ENCODE peak calls at places on chromosomes 1 and 21, in five cellular contexts. Z, H, F, P and S are unnamed samples.

GRCh38 chr1:39213511-39214002 is 9.1 kb downstream of the MACF1 start:
- DNase-seq in Z (no peak), H (no peak), F (no peak), P (peak), S (no peak)

GRCh38 chr21:26753822-26754221 is 91.4 kb downstream of the ADAMTS1 start:
- DNase-seq in Z (no peak), H (no peak), F (no peak), P (no peak), S (no peak)

GRCh38 chr1:27556435-27556780 is 47.5 kb downstream of the AHDC1 start:
- DNase-seq in Z (no peak), H (no peak), F (no peak), P (no peak), S (no peak)

GRCh38 chr1:53572061-53572801 is 113.0 kb downstream of the DMRTB1 start:
- DNase-seq in Z (no peak), H (peak), F (no peak), P (peak), S (no peak)

GRCh38 chr21:29673096-29673610 is 266.6 kb downstream of the GRIK1 start:
- DNase-seq in Z (no peak), H (no peak), F (no peak), P (no peak), S (no peak)

GRCh38 chr1:54866801-54867716 is 19.9 kb downstream of the DHCR24 start:
- DNase-seq in Z (no peak), H (peak), F (no peak), P (no peak), S (no peak)

GRCh38 chr1:60874703-60875102 is 207.7 kb upstream of the NFIA start:
- DNase-seq in Z (no peak), H (no peak), F (no peak), P (peak), S (no peak)

GRCh38 chr1:160284220-160284781 is 632 bp downstream of the PEX19 start:
- DNase-seq in Z (peak), H (peak), F (peak), P (peak), S (no peak)

GRCh38 chr1:74396942-74397341 is 115.5 kb downstream of the LRRC53 start:
- DNase-seq in Z (peak), H (no peak), F (no peak), P (no peak), S (peak)

GRCh38 chr21:35401476-35401875 is 352.4 kb upstream of the RUNX1 start:
- DNase-seq in Z (no peak), H (no peak), F (no peak), P (peak), S (no peak)

GRCh38 chr1:177925006-177925405 is 44.9 kb downstream of the SEC16B start:
- DNase-seq in Z (no peak), H (no peak), F (no peak), P (no peak), S (no peak)

GRCh38 chr1:76274302-76274701 is 199.8 kb downstream of the ST6GALNAC3 start:
- DNase-seq in Z (no peak), H (no peak), F (no peak), P (no peak), S (no peak)

GRCh38 chr1:232853994-232854532 is 48.8 kb downstream of the MAP10 start:
- DNase-seq in Z (no peak), H (no peak), F (no peak), P (no peak), S (no peak)

GRCh38 chr1:959730-960039 is 629 bp upstream of the NOC2L start:
- DNase-seq in Z (no peak), H (no peak), F (no peak), P (no peak), S (no peak)

GRCh38 chr1:7584643-7585042 is 186.5 kb upstream of the VAMP3 start:
- DNase-seq in Z (no peak), H (no peak), F (no peak), P (no peak), S (no peak)

GRCh38 chr1:167121375-167122120 is 27.7 kb downstream of the STYXL2 start:
- DNase-seq in Z (no peak), H (peak), F (no peak), P (no peak), S (no peak)

GRCh38 chr1:231234506-231234905 is 6.5 kb upstream of the GNPAT start:
- DNase-seq in Z (no peak), H (no peak), F (no peak), P (no peak), S (no peak)

GRCh38 chr1:241525026-241525425 is 5.5 kb upstream of the FH start:
- DNase-seq in Z (no peak), H (no peak), F (no peak), P (no peak), S (no peak)

GRCh38 chr1:102434421-102434820 is 437.7 kb upstream of the OLFM3 start:
- DNase-seq in Z (no peak), H (no peak), F (peak), P (peak), S (peak)

GRCh38 chr1:115076384-115076906 is 12.9 kb downstream of the TSPAN2 start:
- DNase-seq in Z (no peak), H (no peak), F (no peak), P (peak), S (no peak)

GRCh38 chr1:204313675-204314074 is 46.1 kb downstream of the PLEKHA6 start:
- DNase-seq in Z (no peak), H (no peak), F (no peak), P (no peak), S (no peak)

GRCh38 chr1:105027838-105028471 is 1278.3 kb downstream of the AMY1C start:
- DNase-seq in Z (no peak), H (no peak), F (no peak), P (no peak), S (no peak)

GRCh38 chr1:23537296-23537993 is 6.4 kb upstream of the E2F2 start:
- DNase-seq in Z (no peak), H (no peak), F (no peak), P (peak), S (no peak)

GRCh38 chr1:178189814-178190213 is 95.9 kb downstream of the RASAL2 start:
- DNase-seq in Z (peak), H (no peak), F (peak), P (no peak), S (peak)

GRCh38 chr1:183840140-183840539 is 35.2 kb downstream of the RGL1 start:
- DNase-seq in Z (no peak), H (no peak), F (no peak), P (peak), S (no peak)

GRCh38 chr21:39385299-39386145 is 36.6 kb upstream of the HMGN1 start:
- DNase-seq in Z (peak), H (peak), F (no peak), P (no peak), S (peak)

GRCh38 chr1:11940260-11940921 is 5.9 kb downstream of the PLOD1 start:
- DNase-seq in Z (no peak), H (peak), F (no peak), P (peak), S (no peak)

GRCh38 chr1:11285883-11286734 is 13.1 kb downstream of the UBIAD1 start:
- DNase-seq in Z (no peak), H (no peak), F (no peak), P (peak), S (no peak)

GRCh38 chr1:44289530-44289929 is 65.5 kb downstream of the ERI3 start:
- DNase-seq in Z (no peak), H (peak), F (no peak), P (no peak), S (no peak)

GRCh38 chr1:9371391-9371935 is 78.8 kb downstream of the SPSB1 start:
- DNase-seq in Z (no peak), H (peak), F (no peak), P (peak), S (no peak)

GRCh38 chr1:18109058-18109755 is 1.6 kb downstream of the IGSF21 start:
- DNase-seq in Z (no peak), H (no peak), F (no peak), P (no peak), S (no peak)

GRCh38 chr1:6762060-6762459 is 23.2 kb upstream of the CAMTA1 start:
- DNase-seq in Z (no peak), H (no peak), F (no peak), P (no peak), S (no peak)

GRCh38 chr1:168439451-168440375 is 104.1 kb downstream of the XCL2 start:
- DNase-seq in Z (peak), H (peak), F (peak), P (peak), S (peak)

GRCh38 chr1:215517441-215517891 is 49.6 kb upstream of the KCTD3 start:
- DNase-seq in Z (no peak), H (no peak), F (no peak), P (peak), S (no peak)

GRCh38 chr1:162709870-162710269 is 77.6 kb downstream of the DDR2 start:
- DNase-seq in Z (no peak), H (no peak), F (no peak), P (peak), S (no peak)

GRCh38 chr1:12095822-12096263 is 32.7 kb downstream of the TNFRSF8 start:
- DNase-seq in Z (no peak), H (no peak), F (no peak), P (peak), S (no peak)

GRCh38 chr1:225514671-225515081 is 86.8 kb upstream of the LBR start:
- DNase-seq in Z (no peak), H (no peak), F (no peak), P (no peak), S (no peak)

DNA sequence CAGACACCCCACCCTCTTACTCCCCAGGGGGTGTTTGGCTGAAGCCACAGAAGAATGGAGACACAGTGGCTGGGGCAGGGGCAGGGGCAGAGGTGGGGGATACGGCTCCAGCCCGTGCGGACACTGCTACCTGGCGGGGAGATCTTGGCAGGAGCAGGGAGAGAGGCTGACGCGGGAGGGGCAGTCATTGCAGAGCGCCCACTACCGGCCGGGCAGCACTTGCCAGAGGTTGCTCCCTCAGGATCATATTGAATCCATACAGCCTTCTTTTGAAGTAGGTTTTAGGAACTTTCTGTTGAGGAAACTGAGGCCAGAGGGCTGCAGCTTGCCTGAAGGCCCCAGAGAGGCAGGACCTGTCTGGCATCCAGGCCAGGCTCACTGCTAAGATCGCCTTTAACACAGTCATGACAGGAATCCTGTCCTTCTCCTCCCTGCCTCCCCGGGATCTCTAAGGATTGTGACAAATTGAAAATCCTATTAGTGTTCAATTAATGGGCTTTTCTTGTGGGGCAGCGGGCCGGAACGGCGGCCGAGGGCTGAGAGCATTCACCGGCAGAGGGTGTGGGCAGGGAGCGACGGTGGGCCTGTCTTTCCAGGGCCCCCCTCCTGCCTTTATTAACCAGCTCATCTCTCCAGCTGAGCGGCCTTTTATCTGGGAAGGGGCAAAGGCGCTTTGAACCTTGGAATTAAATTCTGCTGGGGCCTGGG is 65.5 kb upstream of the WNT4 start:
- DNase-seq in Z (no peak), H (no peak), F (no peak), P (no peak), S (no peak)
- TF ChIP-seq CTCF in Z (peak), H (no peak), F (peak), P (peak), S (no peak)

DNA sequence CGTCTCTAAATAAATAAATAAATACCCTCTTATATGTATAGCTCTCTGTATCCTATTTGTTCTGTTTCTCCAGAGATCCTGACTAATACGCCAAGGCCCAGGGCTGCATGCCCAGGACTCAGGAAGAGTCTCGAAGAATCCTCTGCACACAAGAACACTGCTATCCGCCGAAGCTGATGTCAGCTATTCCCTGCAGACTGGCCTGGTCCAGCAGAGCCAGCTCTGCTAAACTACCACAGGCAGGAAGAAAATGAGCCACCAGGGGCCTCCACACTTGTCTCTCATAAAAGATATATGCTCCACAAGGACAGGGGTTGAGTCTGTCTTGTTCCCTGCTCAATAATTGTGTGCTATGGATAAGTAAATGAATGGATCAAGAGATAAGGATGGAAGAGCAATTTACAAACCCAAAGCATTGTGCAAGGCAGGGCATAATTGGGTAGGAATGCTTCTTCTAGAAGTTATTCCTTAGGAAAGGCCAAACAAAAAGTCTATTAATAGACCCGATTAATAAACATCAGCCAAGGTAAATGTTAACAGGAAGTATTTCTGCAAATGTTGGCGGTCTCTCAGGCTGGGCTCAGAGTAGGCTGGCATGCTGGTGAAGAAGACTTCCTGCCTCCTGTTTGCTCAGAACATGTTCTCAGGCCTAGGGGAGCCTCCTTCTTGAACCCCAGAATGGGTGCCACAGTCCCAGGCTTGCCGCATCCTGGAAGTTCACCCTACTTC is 26.3 kb upstream of the MAN1C1 start:
- DNase-seq in Z (no peak), H (no peak), F (no peak), P (peak), S (no peak)
- TF ChIP-seq CTCF in Z (no peak), H (no peak), F (no peak), P (peak), S (no peak)

DNA sequence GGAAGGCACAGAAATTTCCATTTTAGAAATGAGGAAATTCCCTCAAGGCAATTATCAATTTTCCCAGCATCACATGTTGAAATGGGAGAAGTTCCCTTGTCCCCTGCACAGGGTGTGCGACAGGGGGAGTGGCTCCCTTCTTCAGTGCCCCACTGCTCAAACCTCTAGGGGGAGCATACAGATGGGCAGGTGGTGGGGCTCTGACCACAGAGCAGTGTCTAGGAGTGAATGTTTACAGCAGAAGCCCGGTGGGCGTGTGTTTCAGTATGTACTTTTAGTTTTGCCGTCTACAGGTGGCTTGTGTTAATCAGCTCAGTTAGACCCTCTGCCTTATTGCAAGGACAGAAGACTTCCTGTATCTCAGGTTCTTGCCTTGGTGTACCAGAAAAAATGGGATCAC is 493.7 kb upstream of the PLXNA2 start:
- DNase-seq in Z (no peak), H (no peak), F (peak), P (no peak), S (no peak)
- TF ChIP-seq CTCF in Z (no peak), H (no peak), F (peak), P (no peak), S (no peak)

DNA sequence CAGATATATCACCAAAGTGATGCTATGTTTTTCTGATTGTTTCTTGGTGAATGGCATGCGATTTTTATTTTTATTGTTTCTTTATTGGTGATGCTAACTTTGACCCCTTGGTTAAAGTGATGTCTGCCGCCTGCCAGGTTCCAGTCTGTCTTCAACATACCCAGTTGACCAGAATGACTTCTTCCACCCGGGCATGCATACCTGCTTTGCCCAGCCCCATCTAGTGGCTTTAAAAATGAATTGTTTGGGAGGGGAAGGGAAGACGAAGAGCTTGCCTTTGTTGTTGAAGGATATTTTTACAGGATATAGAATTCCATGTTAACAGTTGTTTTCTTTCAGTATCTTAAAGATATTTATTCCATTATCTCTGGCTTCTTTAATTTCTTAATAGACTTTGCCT is 65.1 kb downstream of the ATG4C start:
- DNase-seq in Z (no peak), H (no peak), F (no peak), P (no peak), S (no peak)
- TF ChIP-seq CTCF in Z (no peak), H (no peak), F (peak), P (peak), S (no peak)

DNA sequence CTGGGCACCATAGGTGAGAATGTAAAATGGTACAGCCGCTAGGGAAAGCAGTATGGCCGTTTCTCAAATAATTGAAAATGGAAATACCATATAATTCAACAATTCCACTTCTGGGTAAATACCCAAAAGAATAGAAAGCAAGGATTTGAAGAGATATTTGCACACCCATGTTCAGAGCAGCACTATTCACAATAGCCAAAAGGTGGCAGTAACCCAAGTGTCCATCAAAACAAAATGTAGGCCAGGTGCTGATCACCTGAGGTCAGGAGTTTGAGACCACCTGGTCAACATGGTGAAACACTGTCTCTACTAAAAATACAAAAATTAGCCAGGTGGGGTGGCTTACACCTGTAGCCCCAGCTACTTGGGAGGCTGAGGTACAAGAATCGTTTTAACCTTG is 62.1 kb downstream of the OLIG1 start:
- DNase-seq in Z (no peak), H (no peak), F (peak), P (no peak), S (no peak)
- TF ChIP-seq CTCF in Z (peak), H (no peak), F (peak), P (peak), S (no peak)

DNA sequence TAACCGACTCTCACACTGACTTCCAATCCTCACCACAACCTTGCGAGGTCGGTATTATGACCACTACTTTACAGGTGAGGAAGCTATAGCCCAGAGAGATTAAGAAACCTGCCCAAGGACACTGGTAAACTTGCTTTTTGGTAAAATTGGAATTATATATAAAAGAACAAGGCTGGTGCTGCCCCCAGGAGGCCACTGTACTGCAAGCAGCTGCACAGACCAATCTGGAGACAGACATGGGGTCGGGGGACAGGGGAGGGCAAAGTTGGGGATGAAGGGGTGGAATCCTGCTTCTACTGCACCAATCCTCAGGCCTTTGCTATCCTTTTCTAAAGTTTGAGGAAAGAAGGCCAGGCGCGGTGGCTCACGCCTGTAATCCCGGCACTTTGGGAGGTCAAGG is 280.8 kb downstream of the SPATA17 start:
- DNase-seq in Z (no peak), H (no peak), F (no peak), P (no peak), S (no peak)
- TF ChIP-seq CTCF in Z (no peak), H (no peak), F (peak), P (no peak), S (no peak)

GRCh38 chr1:14913475-14914155 is 239.9 kb upstream of the TMEM51 start:
- DNase-seq in Z (peak), H (no peak), F (no peak), P (no peak), S (peak)
- TF ChIP-seq CTCF in Z (no peak), H (no peak), F (no peak), P (no peak), S (no peak)

GRCh38 chr1:109397451-109398342 is at the start of gene SORT1:
- DNase-seq in Z (peak), H (peak), F (peak), P (peak), S (peak)
- TF ChIP-seq CTCF in Z (peak), H (no peak), F (no peak), P (no peak), S (no peak)

GRCh38 chr1:180029524-180030130 is 75.0 kb downstream of the CEP350 start:
- DNase-seq in Z (no peak), H (no peak), F (no peak), P (no peak), S (no peak)

GRCh38 chr1:180027949-180028445 is 73.4 kb downstream of the CEP350 start:
- DNase-seq in Z (no peak), H (no peak), F (no peak), P (peak), S (no peak)

GRCh38 chr1:180026556-180026955 is 71.9 kb downstream of the CEP350 start:
- DNase-seq in Z (no peak), H (no peak), F (no peak), P (no peak), S (no peak)

GRCh38 chr1:180033387-180033786 is 78.8 kb downstream of the CEP350 start:
- DNase-seq in Z (no peak), H (no peak), F (no peak), P (no peak), S (no peak)

DNA sequence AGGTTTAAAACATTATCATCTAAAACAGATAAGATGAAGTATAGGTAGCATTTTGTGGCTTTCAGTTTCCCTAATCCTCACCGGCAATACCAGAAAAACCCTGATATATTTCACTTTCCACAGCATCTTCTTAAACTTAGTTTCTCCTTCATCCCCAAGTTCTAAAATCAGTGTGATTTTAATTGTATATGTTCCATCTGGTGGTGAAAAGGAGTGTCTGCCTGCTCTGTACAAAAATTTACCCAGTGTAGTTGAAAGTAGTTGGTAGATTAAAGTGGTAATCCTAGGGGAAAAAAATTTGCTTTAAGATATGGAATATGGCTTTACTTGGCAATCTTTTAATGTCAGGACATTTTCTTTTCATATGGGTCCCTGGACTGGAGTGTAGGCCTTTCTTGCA is 74.3 kb downstream of the CEP350 start:
- DNase-seq in Z (no peak), H (no peak), F (peak), P (no peak), S (no peak)
- TF ChIP-seq CTCF in Z (peak), H (no peak), F (peak), P (peak), S (no peak)